ENCODE peak calls at places on chromosome 4, in ten cellular contexts. O, Y, F, X, Z, K, L, G, Q and C are unnamed samples.

GRCh38 chr4:6746721-6747689 is 31.0 kb downstream of the BLOC1S4 start:
- DNase-seq in Q (no peak), X (peak), K (no peak), F (no peak), O (peak), Y (peak), L (no peak), G (no peak), Z (peak), C (peak)

GRCh38 chr4:42401171-42401570 is 3.9 kb downstream of the SHISA3 start:
- DNase-seq in O (no peak), K (no peak), L (no peak), G (no peak), Z (peak), F (no peak), X (no peak), Q (no peak), Y (no peak), C (no peak)

GRCh38 chr4:48968814-48969213 is 17.3 kb upstream of the CWH43 start:
- DNase-seq in G (no peak), O (no peak), X (peak), Z (peak), Y (no peak), F (peak), K (peak), L (no peak), Q (no peak), C (no peak)

GRCh38 chr4:165517216-165517615 is 138.4 kb downstream of the CPE start:
- DNase-seq in K (no peak), F (no peak), Y (no peak), Z (no peak), X (no peak), Q (no peak), G (no peak), L (no peak), O (no peak), C (no peak)

GRCh38 chr4:163109967-163110366 is 56.7 kb downstream of the NAF1 start:
- DNase-seq in L (no peak), G (no peak), X (no peak), F (no peak), Q (no peak), O (no peak), Z (no peak), Y (no peak), K (no peak), C (no peak)

GRCh38 chr4:155617312-155617711 is 49.3 kb upstream of the GUCY1A1 start:
- DNase-seq in F (no peak), X (peak), G (no peak), L (no peak), K (peak), O (no peak), Z (no peak), Q (no peak), Y (no peak), C (no peak)

GRCh38 chr4:146243883-146244277 is 29.5 kb downstream of the REELD1 start:
- DNase-seq in G (no peak), Z (no peak), K (no peak), Y (no peak), L (no peak), Q (no peak), F (no peak), X (no peak), O (no peak), C (no peak)

GRCh38 chr4:78298618-78299017 is 241.5 kb downstream of the FRAS1 start:
- DNase-seq in L (no peak), G (no peak), O (no peak), Y (no peak), F (peak), Q (no peak), K (peak), Z (peak), X (peak), C (no peak)

GRCh38 chr4:177283167-177283566 is 26.5 kb upstream of the NEIL3 start:
- DNase-seq in Y (no peak), O (no peak), K (peak), G (no peak), F (peak), Q (no peak), L (no peak), Z (no peak), X (peak), C (no peak)

GRCh38 chr4:82898322-82899243 is 2.0 kb upstream of the THAP9 start:
- DNase-seq in Z (peak), O (no peak), L (no peak), K (peak), Q (no peak), F (peak), Y (no peak), X (peak), G (no peak), C (no peak)

GRCh38 chr4:122617597-122618593 is 3.0 kb downstream of the IL21 start:
- DNase-seq in O (no peak), L (no peak), K (no peak), Z (no peak), Q (no peak), G (no peak), F (no peak), Y (no peak), X (peak), C (no peak)

GRCh38 chr4:140027135-140027534 is 126.8 kb downstream of the MAML3 start:
- DNase-seq in Z (no peak), Y (no peak), X (no peak), F (no peak), L (no peak), Q (no peak), G (no peak), O (no peak), K (no peak), C (no peak)

GRCh38 chr4:110586137-110586850 is 36.6 kb downstream of the PITX2 start:
- DNase-seq in F (peak), Y (no peak), L (no peak), O (no peak), X (peak), Z (peak), K (peak), G (peak), Q (no peak), C (no peak)

GRCh38 chr4:165199286-165199685 is 8.1 kb upstream of the KLHL2 start:
- DNase-seq in F (no peak), Q (no peak), Z (peak), G (no peak), Y (no peak), K (no peak), X (no peak), O (no peak), L (no peak), C (no peak)

GRCh38 chr4:115355329-115355728 is 241.9 kb upstream of the NDST4 start:
- DNase-seq in F (no peak), Z (no peak), L (no peak), Y (no peak), X (no peak), Q (no peak), O (no peak), K (no peak), G (no peak), C (no peak)

GRCh38 chr4:138241281-138242075 is 671 bp downstream of the SLC7A11 start:
- DNase-seq in Y (no peak), Q (no peak), F (peak), O (no peak), Z (peak), K (peak), G (no peak), X (peak), L (no peak), C (no peak)

GRCh38 chr4:7348946-7349900 is 85.5 kb downstream of the PSAPL1 start:
- DNase-seq in L (no peak), K (no peak), Y (no peak), O (peak), G (no peak), Z (no peak), F (no peak), Q (no peak), X (no peak), C (peak)

GRCh38 chr4:112908511-112908910 is 140.9 kb upstream of the ANK2 start:
- DNase-seq in X (peak), K (no peak), Q (no peak), L (no peak), Y (no peak), O (no peak), G (no peak), F (no peak), Z (peak), C (no peak)

GRCh38 chr4:186780291-186781031 is 56.8 kb upstream of the FAT1 start:
- DNase-seq in Y (no peak), Q (no peak), Z (peak), F (no peak), L (no peak), X (no peak), K (peak), O (no peak), G (no peak), C (no peak)

GRCh38 chr4:169094656-169095231 is 84.7 kb upstream of the CBR4 start:
- DNase-seq in K (no peak), O (no peak), G (no peak), Y (no peak), F (no peak), Q (no peak), Z (no peak), X (no peak), L (no peak), C (no peak)

GRCh38 chr4:124640037-124640730 is 72.3 kb downstream of the ANKRD50 start:
- DNase-seq in Q (no peak), X (peak), F (peak), Z (peak), L (no peak), K (peak), G (no peak), Y (no peak), O (no peak), C (no peak)

GRCh38 chr4:72701987-72702819 is 133.2 kb upstream of the ADAMTS3 start:
- DNase-seq in Z (peak), G (peak), O (no peak), X (peak), F (peak), Y (no peak), L (no peak), K (peak), Q (no peak), C (no peak)

GRCh38 chr4:135274461-135274860 is 1072.9 kb upstream of the PABPC4L start:
- DNase-seq in K (no peak), Z (no peak), X (no peak), Q (no peak), Y (no peak), F (no peak), L (no peak), O (no peak), G (no peak), C (no peak)

GRCh38 chr4:91283726-91284125 is 1020.0 kb upstream of the GRID2 start:
- DNase-seq in Q (no peak), L (no peak), F (no peak), K (no peak), Z (no peak), O (no peak), Y (no peak), G (no peak), X (no peak), C (no peak)

GRCh38 chr4:16844796-16845586 is 53.5 kb downstream of the LDB2 start:
- DNase-seq in Q (peak), O (no peak), G (no peak), Y (no peak), F (no peak), K (peak), X (peak), L (no peak), Z (no peak), C (no peak)

GRCh38 chr4:55172694-55173287 is 47.4 kb upstream of the KDR start:
- DNase-seq in L (no peak), G (no peak), X (peak), K (no peak), F (peak), Z (peak), Y (peak), O (no peak), Q (no peak), C (no peak)

GRCh38 chr4:138522366-138522765 is 280.2 kb upstream of the SLC7A11 start:
- DNase-seq in L (no peak), F (peak), Q (no peak), O (no peak), X (peak), G (no peak), Y (no peak), Z (peak), K (peak), C (no peak)

GRCh38 chr4:30755306-30755705 is 35.1 kb downstream of the PCDH7 start:
- DNase-seq in X (no peak), Z (no peak), K (no peak), F (no peak), Q (no peak), O (no peak), Y (no peak), L (no peak), G (no peak), C (no peak)

GRCh38 chr4:2786152-2786671 is 6.7 kb upstream of the SH3BP2 start:
- DNase-seq in F (no peak), Y (no peak), L (peak), G (no peak), Z (no peak), X (no peak), Q (no peak), K (no peak), O (peak), C (no peak)

GRCh38 chr4:188976644-188977115 is 837.4 kb downstream of the TRIML1 start:
- DNase-seq in X (no peak), Q (no peak), F (peak), Z (peak), G (no peak), L (no peak), K (peak), O (no peak), Y (no peak), C (no peak)
- H3K27ac ChIP-seq in X (peak), Q (no peak), F (no peak), Z (peak), G (no peak), L (no peak), K (no peak), O (no peak), Y (no peak), C (no peak)

DNA sequence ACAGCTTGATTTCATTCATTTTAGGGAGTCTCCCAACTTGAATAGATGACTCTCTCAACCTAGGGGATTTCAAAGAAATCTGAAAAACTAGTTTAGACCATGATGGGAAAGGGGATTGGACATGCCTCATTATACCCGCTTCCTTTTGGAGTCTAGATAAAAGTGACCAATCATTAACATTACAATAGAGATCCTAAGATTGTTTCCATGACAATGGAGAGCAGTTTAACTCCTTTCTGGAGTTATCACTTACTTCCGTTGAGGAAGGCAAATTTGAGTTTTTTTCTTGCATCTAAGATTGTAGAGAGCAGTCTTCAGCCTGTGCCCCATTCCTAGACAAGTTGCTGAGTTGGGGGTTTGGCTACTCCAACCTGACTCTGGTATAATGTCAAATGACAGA is 11.4 kb upstream of the IL15 start:
- DNase-seq in F (no peak), G (no peak), X (no peak), L (no peak), Z (no peak), Y (no peak), K (no peak), Q (no peak), O (no peak), C (no peak)
- H3K27ac ChIP-seq in F (no peak), G (no peak), X (no peak), L (no peak), Z (no peak), Y (no peak), K (no peak), Q (no peak), O (no peak), C (no peak)

DNA sequence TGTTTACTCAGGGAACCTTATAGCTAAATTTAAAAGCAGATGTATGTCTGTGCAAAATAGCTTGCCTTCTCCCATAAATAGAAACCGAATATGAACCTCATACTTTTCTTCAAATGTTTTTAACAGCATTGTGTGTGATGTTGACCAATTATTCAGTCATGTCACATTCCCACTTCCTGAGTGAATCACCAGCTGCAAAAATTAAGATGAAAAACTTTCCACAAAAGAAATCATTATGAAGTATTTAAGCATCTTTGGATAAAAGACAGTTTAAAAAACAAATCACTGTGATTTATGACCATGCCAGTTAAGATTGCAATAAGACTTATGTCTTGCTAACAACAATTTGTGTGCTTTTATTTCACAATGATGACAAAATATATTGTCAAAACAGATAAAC is 220.1 kb downstream of the PDGFC start:
- DNase-seq in Q (no peak), G (no peak), K (peak), L (no peak), X (peak), O (no peak), Y (no peak), Z (peak), F (peak), C (no peak)
- H3K27ac ChIP-seq in Q (peak), G (peak), K (no peak), L (no peak), X (no peak), O (no peak), Y (no peak), Z (peak), F (no peak), C (no peak)

GRCh38 chr4:15003891-15004700 is 1.8 kb downstream of the CPEB2 start:
- DNase-seq in Y (peak), Z (peak), K (no peak), Q (peak), F (no peak), O (peak), X (peak), L (no peak), G (peak), C (peak)
- H3K27ac ChIP-seq in Y (peak), Z (peak), K (peak), Q (peak), F (peak), O (peak), X (peak), L (peak), G (peak), C (peak)

GRCh38 chr4:74395633-74396032 is 30.7 kb downstream of the EREG start:
- DNase-seq in Q (no peak), G (no peak), K (peak), F (peak), O (no peak), Z (no peak), X (peak), L (no peak), Y (no peak), C (no peak)
- H3K27ac ChIP-seq in Q (no peak), G (no peak), K (no peak), F (peak), O (no peak), Z (peak), X (no peak), L (no peak), Y (no peak), C (no peak)

GRCh38 chr4:29051381-29051965 is 1668.7 kb upstream of the PCDH7 start:
- DNase-seq in Z (no peak), F (no peak), Y (no peak), O (no peak), Q (no peak), L (no peak), K (peak), X (peak), G (no peak), C (no peak)

GRCh38 chr4:29052266-29052665 is 1667.9 kb upstream of the PCDH7 start:
- DNase-seq in Y (no peak), L (no peak), Q (no peak), G (no peak), Z (no peak), X (no peak), K (no peak), O (no peak), F (no peak), C (no peak)

GRCh38 chr4:29046166-29046565 is 1674.0 kb upstream of the PCDH7 start:
- DNase-seq in Q (no peak), F (peak), O (no peak), Z (no peak), Y (no peak), K (peak), G (no peak), X (peak), L (no peak), C (no peak)

GRCh38 chr4:29047341-29048041 is 1672.7 kb upstream of the PCDH7 start:
- DNase-seq in F (no peak), G (no peak), O (peak), K (no peak), Z (no peak), L (no peak), Y (peak), X (no peak), Q (no peak), C (no peak)

GRCh38 chr4:29046716-29047115 is 1673.5 kb upstream of the PCDH7 start:
- DNase-seq in Q (no peak), O (no peak), X (peak), K (peak), G (no peak), F (peak), L (no peak), Y (no peak), Z (peak), C (no peak)
- H3K27ac ChIP-seq in Q (peak), O (no peak), X (no peak), K (peak), G (no peak), F (peak), L (no peak), Y (no peak), Z (peak), C (no peak)

DNA sequence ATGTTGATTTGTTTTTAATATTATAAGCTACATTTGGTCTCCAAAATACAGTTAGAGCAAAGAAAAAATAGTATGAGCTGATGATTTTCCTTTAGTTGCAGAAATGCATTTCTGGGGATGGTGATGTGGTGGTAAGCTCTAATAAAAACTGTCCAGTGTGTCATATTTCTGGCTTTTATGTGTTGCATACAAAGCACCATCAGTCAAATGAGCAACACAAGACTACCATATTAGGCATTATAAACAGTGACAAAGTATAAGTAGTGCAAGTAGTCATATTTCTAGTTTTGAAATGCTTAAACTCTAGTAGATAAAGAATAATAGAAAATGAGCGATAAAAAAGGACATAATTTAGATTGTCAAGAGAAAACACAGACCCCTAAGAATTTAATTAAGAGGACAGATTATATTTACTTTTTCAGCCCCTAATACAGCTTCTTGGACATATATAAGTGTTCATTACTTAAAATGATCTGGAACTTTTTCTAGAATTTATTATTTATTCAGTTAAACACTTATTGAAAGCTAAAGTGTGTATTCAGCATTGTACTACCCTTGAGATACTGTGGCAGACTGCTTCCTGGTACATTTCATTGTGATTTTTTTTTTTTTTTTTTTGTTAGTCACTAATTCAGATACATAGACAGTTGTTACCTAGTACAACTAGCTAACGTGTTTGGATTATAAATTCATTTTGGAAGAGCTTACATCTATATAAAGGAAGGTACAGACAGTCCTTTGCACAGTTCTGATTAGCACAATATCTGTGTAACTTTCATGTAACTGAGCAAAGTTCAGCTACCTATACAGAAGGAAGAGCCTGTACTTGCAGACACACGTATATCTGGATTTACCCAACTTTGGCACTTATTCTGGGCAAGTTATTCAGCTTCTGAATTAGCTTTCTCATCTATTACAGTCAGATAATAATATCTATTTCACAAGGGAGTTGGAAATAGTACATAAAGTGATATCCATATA is 22.3 kb downstream of the RAP1GDS1 start:
- DNase-seq in F (no peak), X (peak), Q (no peak), Y (no peak), O (no peak), G (no peak), L (no peak), Z (peak), K (peak), C (no peak)
- H3K27ac ChIP-seq in F (no peak), X (peak), Q (no peak), Y (no peak), O (no peak), G (no peak), L (no peak), Z (no peak), K (no peak), C (no peak)